ENCODE peak calls at places on chromosomes 13 and 19, in eight cellular contexts. U is mesothelial cell of epicardium; G is activated naive CD8-positive, alpha-beta T cell treated with anti-CD3 and anti-CD28 coated beads for 36 hours; F is HS-27A; Q is tibial artery; X is sigmoid colon; D is D721Med; Y is NCI-H446 treated with DMSO at 0.1 percent for 48 hours. H is an unnamed sample.

GRCh38 chr19:40147693-40148347 is 43.4 kb upstream of the MAP3K10 start:
- DNase-seq in U (no peak), G (peak; percentile 25), F (no peak), Q (no peak), X (no peak), D (no peak), Y (no peak), H (no peak)

GRCh38 chr13:93672996-93673395 is 446.4 kb downstream of the GPC6 start:
- DNase-seq in U (no peak), G (no peak), F (no peak), Q (no peak), X (no peak), D (no peak), Y (no peak), H (no peak)

GRCh38 chr19:43499042-43499441 is 5.5 kb downstream of the PHLDB3 start:
- DNase-seq in U (no peak), G (no peak), F (no peak), Q (no peak), X (no peak), D (no peak), Y (no peak), H (no peak)

GRCh38 chr19:46265217-46265828 is 31.5 kb upstream of the HIF3A start:
- DNase-seq in U (peak; percentile 81), G (peak; percentile 61), F (no peak), Q (peak; percentile 51), X (peak; percentile 76), D (no peak), Y (peak; percentile 43), H (peak; percentile 74)

GRCh38 chr13:25920277-25920676 is 131.5 kb downstream of the SHISA2 start:
- DNase-seq in U (no peak), G (no peak), F (no peak), Q (no peak), X (no peak), D (no peak), Y (no peak), H (no peak)

GRCh38 chr19:48819366-48819816 is 8.6 kb upstream of the BCAT2 start:
- DNase-seq in U (no peak), G (no peak), F (peak; percentile 52), Q (peak; percentile 94), X (peak; percentile 92), D (no peak), Y (peak; percentile 80), H (no peak)

GRCh38 chr13:113129921-113130750 is 7.5 kb downstream of the F10 start:
- DNase-seq in U (peak; percentile 28), G (peak; percentile 57), F (no peak), Q (no peak), X (no peak), D (no peak), Y (no peak), H (no peak)

GRCh38 chr13:112752711-112753541 is 63.1 kb downstream of the ATP11A start:
- DNase-seq in U (no peak), G (peak; percentile 30), F (no peak), Q (no peak), X (no peak), D (no peak), Y (no peak), H (peak; percentile 57)

GRCh38 chr13:112954488-112955270 is 14.3 kb upstream of the MCF2L start:
- DNase-seq in U (no peak), G (no peak), F (no peak), Q (no peak), X (no peak), D (no peak), Y (no peak), H (no peak)

GRCh38 chr19:58586131-58586765 is 13.1 kb upstream of the MZF1 start:
- DNase-seq in U (no peak), G (no peak), F (no peak), Q (no peak), X (peak; percentile 60), D (no peak), Y (no peak), H (no peak)

GRCh38 chr19:46732172-46732938 is 13.5 kb upstream of the FKRP start:
- DNase-seq in U (no peak), G (no peak), F (no peak), Q (no peak), X (no peak), D (no peak), Y (no peak), H (no peak)

GRCh38 chr13:74256969-74257368 is 122.8 kb upstream of the KLF12 start:
- DNase-seq in U (no peak), G (no peak), F (no peak), Q (no peak), X (no peak), D (no peak), Y (no peak), H (no peak)

GRCh38 chr19:39052243-39052746 is 19.9 kb upstream of the FBXO27 start:
- DNase-seq in U (peak; percentile 73), G (peak; percentile 65), F (peak; percentile 35), Q (peak; percentile 33), X (peak; percentile 72), D (no peak), Y (no peak), H (peak; percentile 68)

GRCh38 chr13:40528881-40529280 is 137.6 kb downstream of the FOXO1 start:
- DNase-seq in U (no peak), G (no peak), F (no peak), Q (no peak), X (no peak), D (no peak), Y (no peak), H (no peak)

GRCh38 chr19:41999071-41999877 is 5.2 kb upstream of the ATP1A3 start:
- DNase-seq in U (no peak), G (peak; percentile 22), F (no peak), Q (no peak), X (no peak), D (no peak), Y (no peak), H (peak; percentile 47)

GRCh38 chr13:30616927-30617314 is 799 bp upstream of the USPL1 start:
- DNase-seq in U (no peak), G (peak; percentile 56), F (peak; percentile 60), Q (peak; percentile 81), X (peak; percentile 88), D (no peak), Y (peak; percentile 66), H (no peak)

GRCh38 chr19:30391554-30392551 is 19.7 kb downstream of the ZNF536 start:
- DNase-seq in U (peak; percentile 31), G (no peak), F (no peak), Q (no peak), X (no peak), D (no peak), Y (no peak), H (no peak)

GRCh38 chr19:16112778-16113177 is 1.1 kb downstream of the RAB8A start:
- DNase-seq in U (no peak), G (no peak), F (no peak), Q (no peak), X (no peak), D (no peak), Y (no peak), H (no peak)

GRCh38 chr19:48127561-48127960 is 16.9 kb upstream of the PLA2G4C start:
- DNase-seq in U (no peak), G (no peak), F (no peak), Q (no peak), X (no peak), D (no peak), Y (no peak), H (no peak)

GRCh38 chr13:36344886-36345437 is 1.2 kb downstream of the SPART start:
- DNase-seq in U (no peak), G (peak; percentile 2), F (no peak), Q (no peak), X (no peak), D (no peak), Y (no peak), H (no peak)

GRCh38 chr13:37074703-37075102 is 15.2 kb upstream of the SUPT20H start:
- DNase-seq in U (no peak), G (no peak), F (peak; percentile 4), Q (no peak), X (no peak), D (no peak), Y (peak; percentile 36), H (no peak)